ENCODE peak calls at places on chromosomes 6 and 20, in seven cellular contexts. One of them, this sample, is unnamed.

GRCh38 chr6:27053738-27054137 is 193.8 kb upstream of the PRSS16 start:
- DNase-seq in IMR-90: no peak
- DNase-seq in ovary: no peak
- DNase-seq in upper lobe of right lung: no peak
- DNase-seq in hepatocyte: no peak
- DNase-seq in A673: no peak
- DNase-seq in DND-41: no peak
- DNase-seq in this sample: no peak

GRCh38 chr6:150599199-150600002 is at the start of gene PLEKHG1:
- DNase-seq in IMR-90: no peak
- DNase-seq in ovary: peak; percentile 77
- DNase-seq in upper lobe of right lung: peak; percentile 89
- DNase-seq in hepatocyte: peak; percentile 87
- DNase-seq in A673: peak; percentile 75
- DNase-seq in DND-41: no peak
- DNase-seq in this sample: peak; percentile 73

GRCh38 chr6:5672581-5673011 is 334.1 kb downstream of the NRN1 start:
- DNase-seq in IMR-90: peak; percentile 90
- DNase-seq in ovary: no peak
- DNase-seq in upper lobe of right lung: no peak
- DNase-seq in hepatocyte: peak; percentile 34
- DNase-seq in A673: peak; percentile 36
- DNase-seq in DND-41: no peak
- DNase-seq in this sample: no peak

GRCh38 chr6:79384845-79385244 is 150.4 kb upstream of the HMGN3 start:
- DNase-seq in IMR-90: no peak
- DNase-seq in ovary: peak; percentile 16
- DNase-seq in upper lobe of right lung: peak; percentile 73
- DNase-seq in hepatocyte: no peak
- DNase-seq in A673: no peak
- DNase-seq in DND-41: no peak
- DNase-seq in this sample: no peak

GRCh38 chr6:42443312-42444075 is 8.2 kb downstream of the TRERF1 start:
- DNase-seq in IMR-90: no peak
- DNase-seq in ovary: no peak
- DNase-seq in upper lobe of right lung: no peak
- DNase-seq in hepatocyte: no peak
- DNase-seq in A673: no peak
- DNase-seq in DND-41: no peak
- DNase-seq in this sample: no peak

GRCh38 chr6:109526905-109527628 is 44.0 kb upstream of the ZBTB24 start:
- DNase-seq in IMR-90: peak; percentile 69
- DNase-seq in ovary: no peak
- DNase-seq in upper lobe of right lung: no peak
- DNase-seq in hepatocyte: peak; percentile 80
- DNase-seq in A673: peak; percentile 83
- DNase-seq in DND-41: peak; percentile 67
- DNase-seq in this sample: peak; percentile 58

GRCh38 chr6:100453701-100454521 is 10.8 kb downstream of the SIM1 start:
- DNase-seq in IMR-90: no peak
- DNase-seq in ovary: no peak
- DNase-seq in upper lobe of right lung: no peak
- DNase-seq in hepatocyte: no peak
- DNase-seq in A673: no peak
- DNase-seq in DND-41: no peak
- DNase-seq in this sample: no peak

GRCh38 chr6:72621243-72622093 is at the start of gene KCNQ5:
- DNase-seq in IMR-90: no peak
- DNase-seq in ovary: no peak
- DNase-seq in upper lobe of right lung: no peak
- DNase-seq in hepatocyte: peak; percentile 8
- DNase-seq in A673: peak; percentile 36
- DNase-seq in DND-41: no peak
- DNase-seq in this sample: peak; percentile 11

GRCh38 chr6:43016935-43017334 is 2.9 kb downstream of the KLHDC3 start:
- DNase-seq in IMR-90: no peak
- DNase-seq in ovary: no peak
- DNase-seq in upper lobe of right lung: no peak
- DNase-seq in hepatocyte: no peak
- DNase-seq in A673: no peak
- DNase-seq in DND-41: no peak
- DNase-seq in this sample: no peak

GRCh38 chr6:67683960-67684359 is 951.1 kb upstream of the ADGRB3 start:
- DNase-seq in IMR-90: peak; percentile 49
- DNase-seq in ovary: no peak
- DNase-seq in upper lobe of right lung: no peak
- DNase-seq in hepatocyte: no peak
- DNase-seq in A673: peak; percentile 26
- DNase-seq in DND-41: no peak
- DNase-seq in this sample: no peak

GRCh38 chr20:46631212-46631869 is 19.9 kb downstream of the SLC13A3 start:
- DNase-seq in IMR-90: peak; percentile 15
- DNase-seq in ovary: no peak
- DNase-seq in upper lobe of right lung: peak; percentile 79
- DNase-seq in hepatocyte: peak; percentile 53
- DNase-seq in A673: no peak
- DNase-seq in DND-41: no peak
- DNase-seq in this sample: no peak

GRCh38 chr20:24766143-24766527 is 182.9 kb upstream of the CST7 start:
- DNase-seq in IMR-90: no peak
- DNase-seq in ovary: no peak
- DNase-seq in upper lobe of right lung: no peak
- DNase-seq in hepatocyte: no peak
- DNase-seq in A673: no peak
- DNase-seq in DND-41: no peak
- DNase-seq in this sample: no peak

GRCh38 chr6:152136449-152136825 is 329.0 kb downstream of the ESR1 start:
- DNase-seq in IMR-90: no peak
- DNase-seq in ovary: no peak
- DNase-seq in upper lobe of right lung: no peak
- DNase-seq in hepatocyte: no peak
- DNase-seq in A673: no peak
- DNase-seq in DND-41: no peak
- DNase-seq in this sample: no peak

GRCh38 chr6:135021310-135022049 is 33.1 kb downstream of the HBS1L start:
- DNase-seq in IMR-90: no peak
- DNase-seq in ovary: no peak
- DNase-seq in upper lobe of right lung: no peak
- DNase-seq in hepatocyte: no peak
- DNase-seq in A673: no peak
- DNase-seq in DND-41: no peak
- DNase-seq in this sample: no peak

GRCh38 chr20:31716818-31717477 is 5.7 kb downstream of the BCL2L1 start:
- DNase-seq in IMR-90: no peak
- DNase-seq in ovary: no peak
- DNase-seq in upper lobe of right lung: no peak
- DNase-seq in hepatocyte: no peak
- DNase-seq in A673: no peak
- DNase-seq in DND-41: no peak
- DNase-seq in this sample: no peak

GRCh38 chr6:108716801-108717791 is 131.1 kb upstream of the ARMC2 start:
- DNase-seq in IMR-90: no peak
- DNase-seq in ovary: no peak
- DNase-seq in upper lobe of right lung: no peak
- DNase-seq in hepatocyte: no peak
- DNase-seq in A673: no peak
- DNase-seq in DND-41: no peak
- DNase-seq in this sample: no peak

GRCh38 chr6:108768792-108769524 is 79.3 kb upstream of the ARMC2 start:
- DNase-seq in IMR-90: no peak
- DNase-seq in ovary: no peak
- DNase-seq in upper lobe of right lung: no peak
- DNase-seq in hepatocyte: no peak
- DNase-seq in A673: no peak
- DNase-seq in DND-41: no peak
- DNase-seq in this sample: no peak

GRCh38 chr6:24581084-24581669 is 64.8 kb downstream of the KIAA0319 start:
- DNase-seq in IMR-90: peak; percentile 50
- DNase-seq in ovary: peak; percentile 68
- DNase-seq in upper lobe of right lung: peak; percentile 73
- DNase-seq in hepatocyte: peak; percentile 83
- DNase-seq in A673: peak; percentile 80
- DNase-seq in DND-41: peak; percentile 80
- DNase-seq in this sample: peak; percentile 86

GRCh38 chr6:25476126-25476525 is 175.9 kb upstream of the SCGN start:
- DNase-seq in IMR-90: peak; percentile 11
- DNase-seq in ovary: no peak
- DNase-seq in upper lobe of right lung: no peak
- DNase-seq in hepatocyte: no peak
- DNase-seq in A673: no peak
- DNase-seq in DND-41: no peak
- DNase-seq in this sample: no peak

GRCh38 chr20:49424536-49424935 is 57.9 kb downstream of the KCNB1 start:
- DNase-seq in IMR-90: no peak
- DNase-seq in ovary: no peak
- DNase-seq in upper lobe of right lung: no peak
- DNase-seq in hepatocyte: no peak
- DNase-seq in A673: peak; percentile 9
- DNase-seq in DND-41: no peak
- DNase-seq in this sample: no peak

GRCh38 chr20:44198872-44199271 is 11.7 kb downstream of the OSER1 start:
- DNase-seq in IMR-90: no peak
- DNase-seq in ovary: no peak
- DNase-seq in upper lobe of right lung: no peak
- DNase-seq in hepatocyte: no peak
- DNase-seq in A673: no peak
- DNase-seq in DND-41: peak; percentile 29
- DNase-seq in this sample: no peak

GRCh38 chr6:82178084-82178758 is 69.3 kb downstream of the IBTK start:
- DNase-seq in IMR-90: peak; percentile 55
- DNase-seq in ovary: no peak
- DNase-seq in upper lobe of right lung: no peak
- DNase-seq in hepatocyte: no peak
- DNase-seq in A673: peak; percentile 74
- DNase-seq in DND-41: no peak
- DNase-seq in this sample: no peak
- H3K36me3 ChIP-seq in IMR-90: peaks cover 10% of the 10 kb centered on the region
- H3K36me3 ChIP-seq in ovary: no peaks in the 10 kb centered on the region
- H3K36me3 ChIP-seq in upper lobe of right lung: peaks cover 56% of the 10 kb centered on the region
- H3K36me3 ChIP-seq in hepatocyte: no peaks in the 10 kb centered on the region
- H3K36me3 ChIP-seq in A673: peaks cover 19% of the 10 kb centered on the region
- H3K36me3 ChIP-seq in DND-41: peaks cover 58% of the 10 kb centered on the region
- H3K36me3 ChIP-seq in this sample: peaks cover 19% of the 10 kb centered on the region

GRCh38 chr6:139376054-139376355 is 1.6 kb upstream of the CITED2 start:
- DNase-seq in IMR-90: no peak
- DNase-seq in ovary: no peak
- DNase-seq in upper lobe of right lung: peak; percentile 79
- DNase-seq in hepatocyte: peak; percentile 49
- DNase-seq in A673: no peak
- DNase-seq in DND-41: no peak
- DNase-seq in this sample: no peak

GRCh38 chr6:139374357-139375238 is at the start of gene CITED2:
- DNase-seq in IMR-90: peak; percentile 96
- DNase-seq in ovary: peak; percentile 95
- DNase-seq in upper lobe of right lung: peak; percentile 95
- DNase-seq in hepatocyte: peak; percentile 96
- DNase-seq in A673: peak; percentile 97
- DNase-seq in DND-41: peak; percentile 91
- DNase-seq in this sample: peak; percentile 98

GRCh38 chr6:139373928-139374356 is 506 bp downstream of the CITED2 start:
- DNase-seq in IMR-90: no peak
- DNase-seq in ovary: no peak
- DNase-seq in upper lobe of right lung: no peak
- DNase-seq in hepatocyte: no peak
- DNase-seq in A673: no peak
- DNase-seq in DND-41: no peak
- DNase-seq in this sample: no peak

GRCh38 chr6:139376604-139377218 is 2.3 kb upstream of the CITED2 start:
- DNase-seq in IMR-90: peak; percentile 41
- DNase-seq in ovary: peak; percentile 62
- DNase-seq in upper lobe of right lung: no peak
- DNase-seq in hepatocyte: peak; percentile 70
- DNase-seq in A673: peak; percentile 17
- DNase-seq in DND-41: no peak
- DNase-seq in this sample: no peak

DNA sequence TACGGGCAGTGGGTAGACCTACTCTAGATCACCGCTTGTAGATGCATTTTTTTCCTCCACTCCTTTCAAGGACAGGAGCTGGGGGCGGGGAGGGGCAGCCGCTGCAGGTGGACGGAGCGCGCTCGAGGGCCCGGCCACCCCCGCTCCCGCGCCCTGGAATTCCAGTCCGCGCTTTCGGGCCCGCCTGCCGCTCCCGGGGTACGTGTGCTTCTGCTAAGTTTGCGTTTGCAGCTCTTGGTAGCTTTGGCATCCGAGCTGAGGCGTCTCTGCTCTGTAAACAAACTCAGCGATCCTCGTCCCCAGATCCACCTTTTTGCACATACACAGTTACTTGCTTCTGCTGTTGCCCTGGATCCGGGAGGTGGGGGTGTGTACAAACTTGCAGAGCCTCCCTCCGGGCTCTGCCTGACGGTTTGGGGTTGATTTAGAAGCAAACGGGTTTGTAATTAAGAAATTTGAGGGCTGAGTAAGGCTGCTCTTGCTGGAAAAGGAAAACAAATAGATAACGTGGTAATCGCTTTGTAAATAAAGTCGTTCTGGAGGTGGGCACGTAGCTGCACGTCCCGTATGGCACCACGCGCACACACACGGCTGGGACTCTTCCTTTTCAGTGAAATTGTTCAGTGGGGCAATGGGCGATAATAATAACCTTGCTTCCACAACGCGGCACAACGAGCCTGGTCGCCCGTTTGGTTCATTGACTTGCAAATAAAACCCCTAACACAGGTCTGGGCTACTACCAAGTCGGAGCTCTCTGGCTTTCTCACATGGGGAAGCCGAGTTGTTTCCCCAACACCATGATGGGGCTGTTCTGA is 998 bp upstream of the CITED2 start:
- DNase-seq in IMR-90: peak; percentile 98
- DNase-seq in ovary: peak; percentile 91
- DNase-seq in upper lobe of right lung: peak; percentile 96
- DNase-seq in hepatocyte: peak; percentile 96
- DNase-seq in A673: peak; percentile 97
- DNase-seq in DND-41: peak; percentile 87
- DNase-seq in this sample: peak; percentile 91
- TF ChIP-seq CTCF in IMR-90: peak; percentile 37
- TF ChIP-seq CTCF in ovary: no peak
- TF ChIP-seq CTCF in upper lobe of right lung: no peak
- TF ChIP-seq CTCF in hepatocyte: peak; percentile 43
- TF ChIP-seq CTCF in A673: peak; percentile 38
- TF ChIP-seq CTCF in DND-41: peak; percentile 25
- TF ChIP-seq CTCF in this sample: no peak

DNA sequence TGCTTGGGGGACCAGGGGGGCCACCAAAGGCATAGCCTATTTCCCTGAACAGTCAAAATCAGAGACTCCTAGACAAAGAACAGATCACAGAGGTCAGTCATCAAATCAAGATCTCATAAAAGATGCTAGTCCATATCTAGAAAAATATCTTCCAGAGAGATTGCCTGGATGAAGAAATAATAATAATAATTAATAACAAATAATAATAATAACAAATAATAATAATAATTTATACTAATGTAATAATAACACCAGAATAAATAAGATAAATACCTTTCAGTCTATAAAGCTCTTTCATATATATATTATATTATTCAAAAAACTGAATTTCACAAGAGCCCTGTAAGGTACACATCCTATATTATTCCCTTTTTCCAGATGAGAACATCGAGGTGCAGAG is 129.6 kb downstream of the PAX1 start:
- DNase-seq in IMR-90: no peak
- DNase-seq in ovary: no peak
- DNase-seq in upper lobe of right lung: no peak
- DNase-seq in hepatocyte: no peak
- DNase-seq in A673: no peak
- DNase-seq in DND-41: no peak
- DNase-seq in this sample: no peak
- H3K27ac ChIP-seq in IMR-90: no peak overlapping the region
- H3K27ac ChIP-seq in ovary: no peak overlapping the region
- H3K27ac ChIP-seq in upper lobe of right lung: no peak overlapping the region
- H3K27ac ChIP-seq in hepatocyte: no peak overlapping the region
- H3K27ac ChIP-seq in A673: no peak overlapping the region
- H3K27ac ChIP-seq in DND-41: no peak overlapping the region
- H3K27ac ChIP-seq in this sample: no peak overlapping the region

GRCh38 chr20:38046572-38046971 is 13.0 kb downstream of the RPRD1B start:
- DNase-seq in IMR-90: no peak
- DNase-seq in ovary: no peak
- DNase-seq in upper lobe of right lung: no peak
- DNase-seq in hepatocyte: no peak
- DNase-seq in A673: no peak
- DNase-seq in DND-41: no peak
- DNase-seq in this sample: no peak
- H3K36me3 ChIP-seq in IMR-90: peaks cover 17% of the 10 kb centered on the region
- H3K36me3 ChIP-seq in ovary: no peaks in the 10 kb centered on the region
- H3K36me3 ChIP-seq in upper lobe of right lung: peaks cover 70% of the 10 kb centered on the region
- H3K36me3 ChIP-seq in hepatocyte: no peaks in the 10 kb centered on the region
- H3K36me3 ChIP-seq in A673: peaks cover 50% of the 10 kb centered on the region
- H3K36me3 ChIP-seq in DND-41: peaks cover 94% of the 10 kb centered on the region
- H3K36me3 ChIP-seq in this sample: peaks cover 30% of the 10 kb centered on the region